ENCODE peak calls at places on chromosomes 6 and 20, in eight cellular contexts. Y is cardiac muscle cell, E is hepatocyte, M is AG04450, R is osteoblast, G is mammary epithelial cell, Q is OCI-LY7, O is endodermal cell. T is an unnamed sample.
A peak's percentile ranks its signal among the peaks of the same experiment; 100 is the strongest.

GRCh38 chr6:14612016-14612415 is 494.4 kb downstream of the CD83 start:
- DNase-seq in Y (no peak), E (no peak), M (peak; percentile 15), R (no peak), G (peak; percentile 28), Q (no peak), O (no peak), T (peak; percentile 8)

GRCh38 chr20:47577271-47577670 is 75.6 kb downstream of the NCOA3 start:
- DNase-seq in Y (no peak), E (no peak), M (no peak), R (no peak), G (no peak), Q (no peak), O (no peak), T (no peak)

GRCh38 chr6:149545258-149545753 is 537 bp downstream of the PPIL4 start:
- DNase-seq in Y (peak; percentile 29), E (peak; percentile 77), M (peak; percentile 41), R (peak; percentile 62), G (no peak), Q (peak; percentile 70), O (peak; percentile 67), T (peak; percentile 30)

GRCh38 chr20:40961686-40962640 is 66.7 kb upstream of the TOP1 start:
- DNase-seq in Y (no peak), E (no peak), M (no peak), R (peak; percentile 9), G (peak; percentile 87), Q (no peak), O (no peak), T (peak; percentile 40)

GRCh38 chr6:111242452-111242851 is 155.1 kb downstream of the SLC16A10 start:
- DNase-seq in Y (no peak), E (no peak), M (no peak), R (peak; percentile 84), G (no peak), Q (no peak), O (no peak), T (no peak)

GRCh38 chr6:140985679-140986275 is 1146.9 kb upstream of the GJE1 start:
- DNase-seq in Y (no peak), E (no peak), M (no peak), R (no peak), G (no peak), Q (no peak), O (no peak), T (no peak)

GRCh38 chr6:125829433-125829832 is 38.7 kb downstream of the NCOA7 start:
- DNase-seq in Y (no peak), E (no peak), M (no peak), R (no peak), G (no peak), Q (no peak), O (no peak), T (no peak)

GRCh38 chr6:66961191-66961590 is 1254.2 kb upstream of the EYS start:
- DNase-seq in Y (no peak), E (no peak), M (no peak), R (no peak), G (peak; percentile 14), Q (no peak), O (no peak), T (peak; percentile 6)

GRCh38 chr6:24146871-24147270 is 20.9 kb downstream of the NRSN1 start:
- DNase-seq in Y (no peak), E (no peak), M (no peak), R (peak; percentile 23), G (no peak), Q (no peak), O (no peak), T (no peak)

GRCh38 chr20:35743693-35744491 is 1.8 kb upstream of the RBM39 start:
- DNase-seq in Y (no peak), E (no peak), M (no peak), R (no peak), G (no peak), Q (peak; percentile 26), O (peak; percentile 39), T (no peak)

GRCh38 chr6:31497595-31498476 is at the start of gene MICB:
- DNase-seq in Y (peak; percentile 84), E (peak; percentile 73), M (no peak), R (peak; percentile 95), G (peak; percentile 82), Q (peak; percentile 86), O (peak; percentile 97), T (peak; percentile 79)

GRCh38 chr20:2137552-2138201 is 36.0 kb downstream of the STK35 start:
- DNase-seq in Y (no peak), E (no peak), M (peak; percentile 37), R (peak; percentile 91), G (no peak), Q (no peak), O (no peak), T (no peak)

GRCh38 chr6:156877126-156877863 is 100.1 kb downstream of the ARID1B start:
- DNase-seq in Y (no peak), E (no peak), M (no peak), R (no peak), G (no peak), Q (no peak), O (no peak), T (no peak)

GRCh38 chr6:33686981-33687975 is 24.2 kb downstream of the UQCC2 start:
- DNase-seq in Y (no peak), E (no peak), M (no peak), R (peak; percentile 80), G (no peak), Q (no peak), O (no peak), T (no peak)

GRCh38 chr6:163457637-163458561 is 43.4 kb downstream of the QKI start:
- DNase-seq in Y (peak; percentile 44), E (peak; percentile 39), M (peak; percentile 81), R (no peak), G (peak; percentile 79), Q (no peak), O (no peak), T (peak; percentile 77)

GRCh38 chr6:114344216-114344970 is 1.6 kb upstream of the HS3ST5 start:
- DNase-seq in Y (no peak), E (no peak), M (no peak), R (peak; percentile 56), G (no peak), Q (no peak), O (no peak), T (no peak)

GRCh38 chr6:96301781-96302180 is 219.8 kb upstream of the UFL1 start:
- DNase-seq in Y (no peak), E (no peak), M (no peak), R (no peak), G (peak; percentile 20), Q (no peak), O (no peak), T (no peak)

GRCh38 chr6:34115396-34116314 is 30.2 kb downstream of the GRM4 start:
- DNase-seq in Y (peak; percentile 91), E (peak; percentile 74), M (no peak), R (no peak), G (no peak), Q (peak; percentile 43), O (peak; percentile 89), T (peak; percentile 48)

GRCh38 chr20:9999660-10000059 is 35.1 kb upstream of the ANKEF1 start:
- DNase-seq in Y (no peak), E (no peak), M (no peak), R (no peak), G (no peak), Q (peak; percentile 9), O (no peak), T (no peak)

GRCh38 chr6:5398530-5398929 is 137.2 kb downstream of the FARS2 start:
- DNase-seq in Y (peak; percentile 49), E (peak; percentile 44), M (no peak), R (no peak), G (peak; percentile 56), Q (peak; percentile 63), O (no peak), T (peak; percentile 40)

GRCh38 chr6:123802697-123803455 is 789 bp upstream of the NKAIN2 start:
- DNase-seq in Y (peak; percentile 88), E (peak; percentile 93), M (peak; percentile 34), R (peak; percentile 97), G (peak; percentile 75), Q (peak; percentile 54), O (peak; percentile 96), T (peak; percentile 81)

GRCh38 chr6:35049346-35049745 is 91.8 kb downstream of the TCP11 start:
- DNase-seq in Y (no peak), E (no peak), M (no peak), R (no peak), G (no peak), Q (no peak), O (no peak), T (no peak)

GRCh38 chr6:13242590-13242989 is 85.7 kb downstream of the TBC1D7 start:
- DNase-seq in Y (no peak), E (no peak), M (no peak), R (peak; percentile 44), G (no peak), Q (no peak), O (peak; percentile 1), T (no peak)

GRCh38 chr6:6736753-6737654 is 148.5 kb downstream of the LY86 start:
- DNase-seq in Y (no peak), E (peak; percentile 69), M (no peak), R (peak; percentile 93), G (no peak), Q (no peak), O (peak; percentile 93), T (no peak)

DNA sequence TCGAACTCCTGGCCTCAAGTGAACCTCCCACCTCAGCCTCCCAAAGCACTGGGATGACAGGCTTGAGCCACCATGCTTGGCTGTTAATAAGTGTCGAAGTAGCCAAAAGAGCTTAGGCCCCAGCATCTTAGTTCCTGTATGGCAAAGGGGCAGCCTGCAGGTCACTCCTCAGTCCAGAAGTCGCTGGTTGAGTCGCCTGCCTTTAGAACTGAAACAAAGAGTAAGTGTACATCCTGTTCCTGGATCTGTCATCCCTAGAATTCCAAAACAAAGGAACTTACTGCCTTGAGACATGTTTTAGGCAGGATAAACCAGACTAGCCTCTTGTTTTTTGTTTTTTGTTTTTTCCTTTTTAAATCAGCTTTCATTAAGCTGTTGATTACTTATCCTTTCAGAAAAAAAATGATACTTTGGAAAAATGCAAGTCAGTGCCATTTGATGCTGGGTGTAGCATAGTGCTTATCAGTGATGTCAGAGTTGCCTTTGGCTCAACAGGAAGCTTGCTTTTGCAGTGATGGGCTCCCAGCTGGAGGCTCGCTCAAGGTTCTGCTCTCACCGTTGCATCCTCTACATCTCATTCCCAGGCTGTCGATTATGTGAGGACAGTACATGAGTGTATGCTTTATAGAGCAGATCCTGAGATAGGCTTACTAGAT is 9.0 kb downstream of the ACTR5 start:
- DNase-seq in Y (no peak), E (no peak), M (no peak), R (peak; percentile 3), G (no peak), Q (no peak), O (no peak), T (no peak)
- H3K27ac ChIP-seq in Y (no peak overlapping the region), E (no peak overlapping the region), M (no peak overlapping the region), R (no peak overlapping the region), G (no peak overlapping the region), Q (no peak overlapping the region), O (no peak overlapping the region), T (no peak overlapping the region)

GRCh38 chr6:146890644-146891434 is 292.1 kb downstream of the ADGB start:
- DNase-seq in Y (no peak), E (no peak), M (no peak), R (no peak), G (no peak), Q (no peak), O (no peak), T (no peak)
- TF ChIP-seq CTCF in Y (no peak), E (peak; percentile 8), M (peak; percentile 21), R (peak; percentile 23), G (peak; percentile 22), Q (no peak), O (peak; percentile 58), T (no peak)

GRCh38 chr6:36536873-36537547 is 10.3 kb downstream of the STK38 start:
- DNase-seq in Y (no peak), E (no peak), M (no peak), R (no peak), G (no peak), Q (no peak), O (no peak), T (no peak)
- H3K27ac ChIP-seq in Y (no peak overlapping the region), E (no peak overlapping the region), M (no peak overlapping the region), R (no peak overlapping the region), G (no peak overlapping the region), Q (no peak overlapping the region), O (no peak overlapping the region), T (no peak overlapping the region)

GRCh38 chr20:63238491-63239126 is 2.9 kb downstream of the BIRC7 start:
- DNase-seq in Y (no peak), E (no peak), M (no peak), R (peak; percentile 70), G (no peak), Q (no peak), O (no peak), T (no peak)
- TF ChIP-seq CTCF in Y (no peak), E (no peak), M (no peak), R (no peak), G (no peak), Q (no peak), O (no peak), T (no peak)

T was measured in RWPE1.